ENCODE peak calls at places on chromosomes 2 and 18, in four cellular contexts. One of them, this sample, is unnamed.

GRCh38 chr2:56292966-56293365 is 109.2 kb downstream of the CCDC85A start:
- DNase-seq in astrocyte of the spinal cord: no peak
- DNase-seq in CD4-positive, alpha-beta memory T cell: no peak
- DNase-seq in right cardiac atrium: no peak
- DNase-seq in this sample: no peak

GRCh38 chr2:46460991-46461715 is 18.2 kb upstream of the TMEM247 start:
- DNase-seq in astrocyte of the spinal cord: peak
- DNase-seq in CD4-positive, alpha-beta memory T cell: peak
- DNase-seq in right cardiac atrium: peak
- DNase-seq in this sample: peak

GRCh38 chr2:10242998-10243925 is 59.4 kb upstream of the HPCAL1 start:
- DNase-seq in astrocyte of the spinal cord: no peak
- DNase-seq in CD4-positive, alpha-beta memory T cell: no peak
- DNase-seq in right cardiac atrium: no peak
- DNase-seq in this sample: no peak

GRCh38 chr18:79902640-79903039 is 48.8 kb downstream of the SLC66A2 start:
- DNase-seq in astrocyte of the spinal cord: no peak
- DNase-seq in CD4-positive, alpha-beta memory T cell: no peak
- DNase-seq in right cardiac atrium: no peak
- DNase-seq in this sample: no peak

GRCh38 chr2:134243244-134243643 is 10.6 kb upstream of the MGAT5 start:
- DNase-seq in astrocyte of the spinal cord: no peak
- DNase-seq in CD4-positive, alpha-beta memory T cell: no peak
- DNase-seq in right cardiac atrium: no peak
- DNase-seq in this sample: no peak

GRCh38 chr2:9315280-9315847 is 108.0 kb downstream of the ITGB1BP1 start:
- DNase-seq in astrocyte of the spinal cord: no peak
- DNase-seq in CD4-positive, alpha-beta memory T cell: no peak
- DNase-seq in right cardiac atrium: no peak
- DNase-seq in this sample: no peak

GRCh38 chr2:117885308-117885707 is 70.8 kb downstream of the DDX18 start:
- DNase-seq in astrocyte of the spinal cord: no peak
- DNase-seq in CD4-positive, alpha-beta memory T cell: no peak
- DNase-seq in right cardiac atrium: no peak
- DNase-seq in this sample: no peak

GRCh38 chr2:101696272-101697123 is 1.0 kb upstream of the MAP4K4 start:
- DNase-seq in astrocyte of the spinal cord: peak
- DNase-seq in CD4-positive, alpha-beta memory T cell: no peak
- DNase-seq in right cardiac atrium: no peak
- DNase-seq in this sample: peak

GRCh38 chr2:240588669-240589068 is 2.1 kb downstream of the CAPN10 start:
- DNase-seq in astrocyte of the spinal cord: no peak
- DNase-seq in CD4-positive, alpha-beta memory T cell: no peak
- DNase-seq in right cardiac atrium: peak
- DNase-seq in this sample: no peak

GRCh38 chr2:206876176-206876575 is 63.1 kb upstream of the CPO start:
- DNase-seq in astrocyte of the spinal cord: no peak
- DNase-seq in CD4-positive, alpha-beta memory T cell: no peak
- DNase-seq in right cardiac atrium: no peak
- DNase-seq in this sample: no peak
- H3K4me3 ChIP-seq in astrocyte of the spinal cord: no peak
- H3K4me3 ChIP-seq in CD4-positive, alpha-beta memory T cell: no peak
- H3K4me3 ChIP-seq in right cardiac atrium: no peak
- H3K4me3 ChIP-seq in this sample: no peak

DNA sequence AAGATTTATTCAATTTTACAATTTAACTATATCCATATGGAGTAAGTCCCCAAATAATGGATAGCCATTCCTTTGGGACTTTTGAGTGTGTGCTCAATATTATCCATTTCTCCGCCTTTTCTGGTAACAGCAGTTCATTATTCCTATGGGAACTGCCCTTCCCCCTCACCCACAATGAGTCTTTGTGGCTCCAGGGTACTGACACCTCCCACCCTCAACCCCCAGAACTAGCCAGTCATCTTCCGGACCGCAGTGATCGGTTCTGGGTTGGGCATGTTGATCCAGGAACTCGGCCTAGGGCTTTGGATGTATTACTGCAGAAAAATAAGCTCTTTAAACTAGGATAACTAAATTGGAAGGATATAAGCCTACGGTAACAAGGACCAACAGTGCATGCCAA is 45.4 kb upstream of the CCDC150 start:
- DNase-seq in astrocyte of the spinal cord: no peak
- DNase-seq in CD4-positive, alpha-beta memory T cell: no peak
- DNase-seq in right cardiac atrium: peak
- DNase-seq in this sample: no peak
- H3K4me3 ChIP-seq in astrocyte of the spinal cord: no peak
- H3K4me3 ChIP-seq in CD4-positive, alpha-beta memory T cell: no peak
- H3K4me3 ChIP-seq in right cardiac atrium: peak
- H3K4me3 ChIP-seq in this sample: no peak

GRCh38 chr2:42495234-42495581 is 1.4 kb upstream of the KCNG3 start:
- DNase-seq in astrocyte of the spinal cord: no peak
- DNase-seq in CD4-positive, alpha-beta memory T cell: peak
- DNase-seq in right cardiac atrium: no peak
- DNase-seq in this sample: no peak
- H3K4me3 ChIP-seq in astrocyte of the spinal cord: no peak
- H3K4me3 ChIP-seq in CD4-positive, alpha-beta memory T cell: no peak
- H3K4me3 ChIP-seq in right cardiac atrium: no peak
- H3K4me3 ChIP-seq in this sample: no peak

DNA sequence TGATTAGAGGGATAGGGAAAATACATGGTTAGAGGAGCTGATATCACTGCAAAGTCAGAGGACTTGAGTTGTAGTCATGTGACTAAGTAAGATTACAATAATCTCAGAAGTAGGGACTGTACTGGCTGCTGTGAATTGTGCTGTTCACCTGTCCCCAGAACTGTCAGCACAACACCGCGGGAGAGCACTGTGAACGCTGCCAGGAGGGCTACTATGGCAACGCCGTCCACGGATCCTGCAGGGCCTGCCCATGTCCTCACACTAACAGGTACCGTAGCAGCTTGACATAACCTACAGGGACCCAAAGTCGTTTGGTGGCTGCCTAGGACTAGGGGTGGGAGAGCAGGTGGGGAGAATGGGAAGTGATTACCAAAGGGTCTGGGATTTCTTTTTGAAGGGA is 132.8 kb upstream of the TTC39C start:
- DNase-seq in astrocyte of the spinal cord: no peak
- DNase-seq in CD4-positive, alpha-beta memory T cell: no peak
- DNase-seq in right cardiac atrium: no peak
- DNase-seq in this sample: no peak
- H3K4me3 ChIP-seq in astrocyte of the spinal cord: no peak
- H3K4me3 ChIP-seq in CD4-positive, alpha-beta memory T cell: no peak
- H3K4me3 ChIP-seq in right cardiac atrium: no peak
- H3K4me3 ChIP-seq in this sample: no peak

DNA sequence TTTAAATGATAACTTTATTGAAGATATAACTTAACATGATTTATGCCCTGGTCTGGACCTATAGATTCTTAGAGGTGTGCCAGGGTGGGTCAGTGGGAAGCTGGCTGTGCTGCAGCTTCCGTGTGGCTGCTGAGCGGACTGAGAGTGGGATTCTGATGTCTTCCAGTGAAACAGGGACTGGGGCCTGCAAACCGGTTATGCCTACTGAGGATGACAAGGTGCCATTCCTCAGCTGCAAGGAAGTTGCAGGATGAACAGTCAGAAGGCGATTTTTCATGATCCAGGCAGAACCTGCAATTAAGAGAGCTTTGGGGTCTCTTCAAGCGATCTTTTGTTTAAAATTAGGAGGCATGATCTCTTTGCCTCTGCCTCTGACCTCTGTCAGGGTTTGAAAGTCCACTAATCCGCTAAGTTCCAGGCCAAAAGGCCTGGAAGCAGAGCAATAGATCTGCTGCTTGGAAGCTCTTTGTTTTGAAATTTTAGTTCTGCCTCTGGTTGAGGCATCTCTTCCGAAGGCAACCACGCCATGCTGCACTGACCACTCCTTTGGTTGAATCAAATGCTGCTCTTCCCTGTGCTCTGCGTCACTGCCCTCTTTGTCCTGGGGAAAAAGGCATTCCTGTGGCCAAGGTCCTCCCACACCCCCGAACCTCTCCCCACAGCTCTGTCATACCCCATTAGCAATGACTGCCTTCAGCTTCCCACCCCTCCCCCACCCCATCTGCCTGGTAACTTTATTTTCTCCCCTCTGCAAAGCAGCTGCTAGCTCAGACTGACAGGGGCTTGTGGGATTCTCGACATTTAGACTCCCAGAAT is 2.0 kb downstream of the TMEM169 start:
- DNase-seq in astrocyte of the spinal cord: peak
- DNase-seq in CD4-positive, alpha-beta memory T cell: no peak
- DNase-seq in right cardiac atrium: no peak
- DNase-seq in this sample: peak
- H3K4me3 ChIP-seq in astrocyte of the spinal cord: no peak
- H3K4me3 ChIP-seq in CD4-positive, alpha-beta memory T cell: no peak
- H3K4me3 ChIP-seq in right cardiac atrium: no peak
- H3K4me3 ChIP-seq in this sample: no peak

GRCh38 chr2:19102696-19103403 is 255.6 kb downstream of the OSR1 start:
- DNase-seq in astrocyte of the spinal cord: peak
- DNase-seq in CD4-positive, alpha-beta memory T cell: no peak
- DNase-seq in right cardiac atrium: no peak
- DNase-seq in this sample: no peak

GRCh38 chr2:19099181-19099580 is 259.2 kb downstream of the OSR1 start:
- DNase-seq in astrocyte of the spinal cord: no peak
- DNase-seq in CD4-positive, alpha-beta memory T cell: no peak
- DNase-seq in right cardiac atrium: no peak
- DNase-seq in this sample: no peak

GRCh38 chr2:19101968-19102367 is 256.5 kb downstream of the OSR1 start:
- DNase-seq in astrocyte of the spinal cord: no peak
- DNase-seq in CD4-positive, alpha-beta memory T cell: no peak
- DNase-seq in right cardiac atrium: no peak
- DNase-seq in this sample: no peak

GRCh38 chr2:19100570-19100969 is 257.9 kb downstream of the OSR1 start:
- DNase-seq in astrocyte of the spinal cord: no peak
- DNase-seq in CD4-positive, alpha-beta memory T cell: no peak
- DNase-seq in right cardiac atrium: no peak
- DNase-seq in this sample: no peak

GRCh38 chr2:19098467-19099160 is 259.8 kb downstream of the OSR1 start:
- DNase-seq in astrocyte of the spinal cord: no peak
- DNase-seq in CD4-positive, alpha-beta memory T cell: no peak
- DNase-seq in right cardiac atrium: no peak
- DNase-seq in this sample: no peak
- H3K4me3 ChIP-seq in astrocyte of the spinal cord: no peak
- H3K4me3 ChIP-seq in CD4-positive, alpha-beta memory T cell: no peak
- H3K4me3 ChIP-seq in right cardiac atrium: no peak
- H3K4me3 ChIP-seq in this sample: no peak

GRCh38 chr2:218621007-218621406 is 13.3 kb downstream of the PLCD4 start:
- DNase-seq in astrocyte of the spinal cord: no peak
- DNase-seq in CD4-positive, alpha-beta memory T cell: no peak
- DNase-seq in right cardiac atrium: no peak
- DNase-seq in this sample: no peak
- H3K4me3 ChIP-seq in astrocyte of the spinal cord: no peak
- H3K4me3 ChIP-seq in CD4-positive, alpha-beta memory T cell: no peak
- H3K4me3 ChIP-seq in right cardiac atrium: no peak
- H3K4me3 ChIP-seq in this sample: no peak

DNA sequence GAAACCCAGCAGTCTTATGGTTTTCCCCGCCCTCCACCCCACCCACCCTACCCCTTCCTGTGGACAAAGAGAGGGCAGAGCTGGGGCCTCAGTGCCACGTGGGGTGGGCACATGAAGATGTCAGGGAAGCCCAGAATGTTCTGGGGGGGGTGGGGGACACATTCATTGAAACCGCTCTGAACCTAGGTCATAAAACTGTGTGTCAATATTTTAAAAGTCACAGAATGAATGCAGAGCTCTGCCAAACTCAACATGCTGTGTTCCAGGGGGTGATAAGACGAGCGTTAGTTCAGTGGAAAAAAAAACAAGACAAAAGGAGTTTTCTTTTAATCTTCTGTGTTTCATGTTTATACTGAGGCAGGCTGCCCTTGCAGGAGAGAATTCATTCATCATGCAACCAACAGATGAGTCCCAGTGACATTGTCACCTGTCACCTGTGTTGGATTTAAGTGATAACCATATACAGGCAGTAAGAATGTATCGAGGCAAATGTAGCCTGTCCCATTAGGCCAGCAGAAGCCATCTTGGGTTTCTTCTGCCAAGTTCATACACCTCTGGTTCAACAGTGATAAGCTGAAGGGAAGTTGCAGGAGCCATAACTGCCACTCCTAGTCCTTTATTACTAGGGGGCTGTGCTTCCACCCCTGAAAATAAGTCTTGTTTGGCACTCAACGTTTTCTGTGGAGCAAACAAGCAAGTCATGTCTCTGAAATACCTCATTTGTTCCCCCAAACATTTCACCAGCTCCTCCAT is 58.3 kb upstream of the ALPP start:
- DNase-seq in astrocyte of the spinal cord: peak
- DNase-seq in CD4-positive, alpha-beta memory T cell: no peak
- DNase-seq in right cardiac atrium: no peak
- DNase-seq in this sample: no peak
- H3K4me3 ChIP-seq in astrocyte of the spinal cord: no peak
- H3K4me3 ChIP-seq in CD4-positive, alpha-beta memory T cell: no peak
- H3K4me3 ChIP-seq in right cardiac atrium: no peak
- H3K4me3 ChIP-seq in this sample: no peak

DNA sequence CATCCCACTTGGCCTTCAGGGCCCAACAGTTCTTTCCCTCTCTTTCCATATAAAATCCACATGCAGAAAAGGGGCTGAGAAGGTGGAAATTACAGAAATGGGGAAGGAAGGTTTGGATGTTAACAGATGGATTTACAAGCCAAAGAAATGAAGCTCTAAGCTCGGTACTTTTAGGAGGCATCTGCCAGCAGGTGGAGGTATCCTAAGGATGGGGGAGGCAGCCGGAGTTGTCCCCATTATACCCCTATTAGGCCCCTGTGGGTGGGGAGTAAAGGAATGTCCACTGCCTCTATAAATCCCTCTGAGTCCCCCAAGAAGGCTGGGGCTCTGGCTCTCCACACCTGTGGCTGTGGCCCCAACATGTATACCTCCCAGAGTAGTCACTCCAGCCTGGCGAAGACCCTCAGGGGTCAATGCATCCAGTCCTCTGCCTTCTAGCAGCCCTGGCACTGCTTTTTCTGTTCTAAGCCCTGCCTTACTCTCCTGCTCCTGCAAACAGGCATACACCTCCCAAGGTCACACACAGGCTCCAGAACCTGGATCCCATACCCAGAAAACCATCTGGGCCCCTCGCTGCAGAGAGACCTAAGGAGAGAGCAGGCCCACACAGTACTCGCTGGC is 1.2 kb downstream of the FBXO41 start:
- DNase-seq in astrocyte of the spinal cord: no peak
- DNase-seq in CD4-positive, alpha-beta memory T cell: no peak
- DNase-seq in right cardiac atrium: no peak
- DNase-seq in this sample: no peak
- H3K4me3 ChIP-seq in astrocyte of the spinal cord: no peak
- H3K4me3 ChIP-seq in CD4-positive, alpha-beta memory T cell: peak
- H3K4me3 ChIP-seq in right cardiac atrium: no peak
- H3K4me3 ChIP-seq in this sample: peak